ENCODE peak calls at places on chromosomes 3 and 15, in nine cellular contexts. K, P, W, U, H, G, C, R and M are unnamed samples. For H3K4me1, the result is how much of the 10 kb centered on the place peaks cover.

GRCh38 chr3:15164356-15164755 is 41.7 kb upstream of the CAPN7 start:
- DNase-seq in K (no peak), P (no peak), W (no peak), U (no peak), H (no peak), G (no peak), C (no peak), R (no peak), M (no peak)

GRCh38 chr3:17412950-17413530 is 329.4 kb downstream of the TBC1D5 start:
- DNase-seq in K (peak), P (peak), W (peak), U (no peak), H (peak), G (peak), C (no peak), R (peak), M (peak)

GRCh38 chr3:112519424-112520001 is 20.2 kb upstream of the BTLA start:
- DNase-seq in K (peak), P (peak), W (peak), U (peak), H (peak), G (peak), C (no peak), R (peak), M (peak)

GRCh38 chr3:162391301-162391700 is 894.7 kb downstream of the OTOL1 start:
- DNase-seq in K (no peak), P (peak), W (no peak), U (no peak), H (no peak), G (peak), C (no peak), R (peak), M (no peak)

GRCh38 chr15:45550436-45550835 is 27.9 kb upstream of the SLC30A4 start:
- DNase-seq in K (no peak), P (peak), W (no peak), U (no peak), H (no peak), G (no peak), C (no peak), R (peak), M (no peak)

GRCh38 chr3:105862217-105862616 is 6.6 kb downstream of the CBLB start:
- DNase-seq in K (no peak), P (no peak), W (no peak), U (no peak), H (no peak), G (no peak), C (no peak), R (no peak), M (no peak)

GRCh38 chr3:70526966-70527515 is 214.6 kb upstream of the MDFIC2 start:
- DNase-seq in K (no peak), P (no peak), W (no peak), U (no peak), H (no peak), G (no peak), C (no peak), R (no peak), M (no peak)

GRCh38 chr3:52310861-52311566 is 5.1 kb upstream of the DNAH1 start:
- DNase-seq in K (no peak), P (no peak), W (no peak), U (peak), H (no peak), G (no peak), C (peak), R (no peak), M (no peak)

GRCh38 chr3:25663324-25664065 is 1.2 kb downstream of the TOP2B start:
- DNase-seq in K (no peak), P (no peak), W (peak), U (peak), H (peak), G (peak), C (no peak), R (peak), M (no peak)

GRCh38 chr3:41369838-41370237 is 170.5 kb downstream of the CTNNB1 start:
- DNase-seq in K (no peak), P (no peak), W (no peak), U (no peak), H (no peak), G (no peak), C (no peak), R (no peak), M (no peak)

GRCh38 chr3:98986073-98986472 is 84.6 kb upstream of the DCBLD2 start:
- DNase-seq in K (no peak), P (peak), W (peak), U (no peak), H (peak), G (peak), C (no peak), R (peak), M (no peak)

GRCh38 chr3:132535575-132536441 is 61.3 kb upstream of the ACKR4 start:
- DNase-seq in K (peak), P (peak), W (peak), U (peak), H (peak), G (peak), C (peak), R (peak), M (peak)

GRCh38 chr3:28139967-28140634 is 101.3 kb upstream of the CMC1 start:
- DNase-seq in K (no peak), P (no peak), W (no peak), U (no peak), H (no peak), G (no peak), C (no peak), R (no peak), M (no peak)

GRCh38 chr15:38299216-38299615 is 46.6 kb downstream of the SPRED1 start:
- DNase-seq in K (no peak), P (no peak), W (no peak), U (no peak), H (no peak), G (no peak), C (no peak), R (no peak), M (no peak)

GRCh38 chr3:37291275-37291700 is 116.9 kb upstream of the LRRFIP2 start:
- DNase-seq in K (no peak), P (peak), W (no peak), U (no peak), H (no peak), G (peak), C (no peak), R (peak), M (no peak)

GRCh38 chr3:168883145-168883544 is 780.4 kb downstream of the MECOM start:
- DNase-seq in K (no peak), P (no peak), W (no peak), U (no peak), H (no peak), G (no peak), C (no peak), R (no peak), M (no peak)

GRCh38 chr3:42703695-42704025 is 1.1 kb upstream of the HHATL start:
- DNase-seq in K (no peak), P (no peak), W (no peak), U (no peak), H (no peak), G (no peak), C (no peak), R (no peak), M (no peak)

GRCh38 chr15:78034495-78035191 is 42.9 kb downstream of the TBC1D2B start:
- DNase-seq in K (no peak), P (no peak), W (no peak), U (peak), H (no peak), G (no peak), C (peak), R (peak), M (no peak)

GRCh38 chr15:56496635-56497034 is 31.7 kb upstream of the MNS1 start:
- DNase-seq in K (no peak), P (peak), W (peak), U (no peak), H (peak), G (peak), C (no peak), R (peak), M (no peak)

GRCh38 chr3:132164469-132165092 is 129.8 kb upstream of the CPNE4 start:
- DNase-seq in K (no peak), P (peak), W (no peak), U (no peak), H (no peak), G (no peak), C (no peak), R (peak), M (peak)

GRCh38 chr15:95044780-95045417 is 813.5 kb downstream of the MCTP2 start:
- DNase-seq in K (no peak), P (no peak), W (no peak), U (no peak), H (peak), G (no peak), C (no peak), R (no peak), M (no peak)

GRCh38 chr3:66971891-66972551 is 26.1 kb upstream of the KBTBD8 start:
- DNase-seq in K (peak), P (peak), W (peak), U (peak), H (peak), G (peak), C (peak), R (peak), M (peak)

GRCh38 chr15:82936966-82937647 is 15.4 kb downstream of the HOMER2 start:
- DNase-seq in K (no peak), P (peak), W (no peak), U (no peak), H (no peak), G (no peak), C (no peak), R (peak), M (no peak)

GRCh38 chr3:51966941-51967383 is 292 bp downstream of the PCBP4 start:
- DNase-seq in K (no peak), P (no peak), W (no peak), U (no peak), H (no peak), G (no peak), C (no peak), R (no peak), M (no peak)

GRCh38 chr3:49415931-49416601 is 3.8 kb downstream of the TCTA start:
- DNase-seq in K (no peak), P (no peak), W (no peak), U (peak), H (no peak), G (no peak), C (peak), R (no peak), M (no peak)

GRCh38 chr3:126155819-126156218 is 24.6 kb downstream of the ALDH1L1 start:
- DNase-seq in K (no peak), P (no peak), W (no peak), U (no peak), H (no peak), G (no peak), C (no peak), R (no peak), M (no peak)

GRCh38 chr3:147408180-147409105 is 722 bp upstream of the ZIC1 start:
- DNase-seq in K (no peak), P (no peak), W (no peak), U (no peak), H (peak), G (no peak), C (no peak), R (no peak), M (no peak)

GRCh38 chr3:78798266-78798832 is 969.4 kb downstream of the ROBO1 start:
- DNase-seq in K (no peak), P (no peak), W (no peak), U (no peak), H (no peak), G (no peak), C (no peak), R (no peak), M (no peak)

GRCh38 chr3:81291586-81291985 is 469.9 kb downstream of the GBE1 start:
- DNase-seq in K (no peak), P (no peak), W (no peak), U (no peak), H (no peak), G (no peak), C (no peak), R (no peak), M (no peak)

DNA sequence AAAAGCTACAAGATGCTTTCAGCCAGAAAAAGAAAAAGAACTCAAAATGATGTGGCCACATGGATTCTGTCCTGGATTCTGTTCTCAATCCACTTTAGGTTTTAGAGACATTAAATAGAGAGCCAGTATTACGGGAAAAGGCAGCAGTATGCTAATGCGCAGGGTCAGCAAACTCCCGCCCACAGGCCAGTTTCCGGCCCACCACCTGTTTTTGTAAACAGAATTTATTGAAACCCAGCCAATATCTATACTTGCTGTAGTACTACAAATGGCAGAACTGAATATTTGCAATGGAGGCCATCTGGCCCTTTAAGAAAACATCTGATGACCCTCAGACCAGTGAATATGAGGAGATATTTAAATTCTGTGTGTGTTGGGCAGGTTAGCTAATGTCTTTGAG is 416.0 kb downstream of the ERC2 start:
- DNase-seq in K (no peak), P (no peak), W (no peak), U (no peak), H (no peak), G (no peak), C (no peak), R (no peak), M (no peak)
- H3K4me1 ChIP-seq in K (under half), P (under half), W (under half), U (under half), H (under half), G (under half), C (under half), R (under half), M (under half)

DNA sequence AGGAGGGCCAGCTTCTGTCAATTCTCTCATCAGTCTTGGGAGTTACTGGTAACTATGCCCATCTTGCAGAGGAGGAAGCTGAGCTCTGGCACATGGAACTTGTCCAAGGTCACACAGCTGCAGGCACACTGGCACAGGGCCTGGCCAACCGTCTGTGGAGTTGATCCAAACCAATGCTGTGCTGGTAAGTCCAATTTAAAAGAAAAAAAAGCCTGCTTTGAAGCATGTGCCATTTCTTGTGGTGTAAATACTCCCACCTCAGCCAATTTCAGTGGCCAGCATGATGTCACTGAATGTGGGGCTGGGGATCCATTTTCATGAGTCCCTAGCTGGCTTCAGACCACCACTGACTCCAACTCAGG is 83.4 kb downstream of the CHSY1 start:
- DNase-seq in K (peak), P (no peak), W (no peak), U (no peak), H (no peak), G (no peak), C (no peak), R (no peak), M (no peak)
- H3K4me1 ChIP-seq in K (under half), P (under half), W (under half), U (under half), H (under half), G (under half), C (under half), R (under half), M (half or more)

GRCh38 chr3:19775744-19776143 is 158.3 kb downstream of the EFHB start:
- DNase-seq in K (no peak), P (no peak), W (no peak), U (no peak), H (no peak), G (no peak), C (no peak), R (no peak), M (no peak)
- H3K4me1 ChIP-seq in K (under half), P (under half), W (under half), U (under half), H (under half), G (under half), C (under half), R (under half), M (under half)

GRCh38 chr3:172057624-172058023 is 18.2 kb downstream of the FNDC3B start:
- DNase-seq in K (no peak), P (no peak), W (no peak), U (no peak), H (no peak), G (no peak), C (no peak), R (no peak), M (peak)
- H3K4me1 ChIP-seq in K (under half), P (under half), W (under half), U (under half), H (under half), G (under half), C (under half), R (under half), M (under half)

GRCh38 chr15:98776607-98777281 is 128.4 kb downstream of the IGF1R start:
- DNase-seq in K (no peak), P (no peak), W (peak), U (no peak), H (no peak), G (peak), C (no peak), R (peak), M (peak)

GRCh38 chr15:98775498-98776230 is 127.3 kb downstream of the IGF1R start:
- DNase-seq in K (no peak), P (no peak), W (no peak), U (no peak), H (no peak), G (no peak), C (no peak), R (no peak), M (no peak)

GRCh38 chr15:98778263-98778959 is 130.1 kb downstream of the IGF1R start:
- DNase-seq in K (no peak), P (no peak), W (no peak), U (no peak), H (no peak), G (no peak), C (no peak), R (no peak), M (no peak)

GRCh38 chr15:98778960-98779359 is 130.6 kb downstream of the IGF1R start:
- DNase-seq in K (no peak), P (no peak), W (no peak), U (no peak), H (no peak), G (no peak), C (no peak), R (no peak), M (no peak)

DNA sequence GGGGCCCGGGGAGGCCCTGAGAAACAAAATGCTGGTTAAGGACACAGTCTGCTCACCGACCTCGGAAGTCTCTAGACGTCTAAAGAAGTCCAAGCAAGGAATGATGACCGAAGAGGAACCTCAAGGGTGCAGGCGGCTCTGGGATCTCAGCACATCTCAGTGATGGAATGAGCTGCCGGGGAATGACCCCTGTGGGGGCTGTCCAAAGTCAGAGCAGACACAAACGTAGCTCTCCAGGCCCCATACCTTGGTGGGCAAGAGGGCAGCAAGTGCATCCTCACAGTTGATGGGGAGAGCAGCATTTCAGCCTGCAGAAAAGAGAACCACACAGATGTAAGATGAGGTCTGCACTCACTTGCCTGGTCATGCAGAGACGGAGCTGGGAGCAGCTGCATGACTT is 129.1 kb downstream of the IGF1R start:
- DNase-seq in K (no peak), P (no peak), W (no peak), U (no peak), H (no peak), G (no peak), C (no peak), R (no peak), M (no peak)
- H3K4me1 ChIP-seq in K (under half), P (under half), W (under half), U (under half), H (under half), G (under half), C (under half), R (under half), M (under half)

GRCh38 chr15:70088427-70088826 is 9.3 kb downstream of the TLE3 start:
- DNase-seq in K (no peak), P (no peak), W (peak), U (no peak), H (no peak), G (no peak), C (no peak), R (no peak), M (no peak)
- H3K4me1 ChIP-seq in K (under half), P (under half), W (under half), U (under half), H (half or more), G (under half), C (half or more), R (under half), M (under half)

GRCh38 chr15:74614744-74615312 is 808 bp upstream of the CLK3 start:
- DNase-seq in K (peak), P (no peak), W (peak), U (peak), H (peak), G (peak), C (peak), R (peak), M (peak)

GRCh38 chr15:74613953-74614743 is 1.5 kb upstream of the CLK3 start:
- DNase-seq in K (no peak), P (no peak), W (no peak), U (no peak), H (no peak), G (no peak), C (no peak), R (no peak), M (no peak)

GRCh38 chr15:74616020-74616939 is 644 bp downstream of the CLK3 start:
- DNase-seq in K (peak), P (no peak), W (peak), U (peak), H (peak), G (peak), C (peak), R (peak), M (peak)

GRCh38 chr15:74616996-74617395 is 1.4 kb downstream of the CLK3 start:
- DNase-seq in K (no peak), P (no peak), W (no peak), U (no peak), H (no peak), G (no peak), C (no peak), R (no peak), M (no peak)

GRCh38 chr15:74615313-74616019 is at the start of gene CLK3:
- DNase-seq in K (peak), P (peak), W (peak), U (peak), H (peak), G (peak), C (peak), R (peak), M (peak)
- H3K4me1 ChIP-seq in K (under half), P (under half), W (under half), U (under half), H (under half), G (under half), C (under half), R (under half), M (under half)

DNA sequence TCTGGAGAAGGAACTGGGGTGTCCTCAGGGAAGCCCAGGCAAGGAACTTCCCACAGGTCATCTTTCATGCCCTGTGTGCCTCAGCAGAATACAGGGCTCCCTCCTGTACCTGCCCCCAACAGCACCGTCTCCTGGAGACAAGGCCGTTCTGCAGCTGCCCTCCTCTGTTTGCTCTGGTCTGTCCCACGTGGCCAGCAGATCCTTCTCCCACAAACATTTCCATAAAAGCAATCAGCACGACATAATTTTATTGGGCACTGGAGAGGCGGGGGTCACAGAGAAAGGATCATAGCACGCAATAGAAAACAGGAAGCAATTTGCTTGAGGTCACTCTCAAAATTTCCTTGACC is 29.5 kb downstream of the STARD5 start:
- DNase-seq in K (no peak), P (no peak), W (no peak), U (no peak), H (no peak), G (no peak), C (no peak), R (no peak), M (no peak)
- H3K4me1 ChIP-seq in K (under half), P (under half), W (under half), U (half or more), H (under half), G (under half), C (half or more), R (under half), M (under half)